ENCODE peak calls at places on chromosomes 5 and 9, in five cellular contexts. One of them, this sample, is unnamed.

GRCh38 chr5:1172670-1173404 is 28.6 kb upstream of the SLC6A19 start:
- DNase-seq in IMR-90: no peak
- DNase-seq in SK-N-SH: no peak
- DNase-seq in K562: no peak
- DNase-seq in HepG2: no peak
- DNase-seq in this sample: no peak

GRCh38 chr9:73269430-73270101 is 117.9 kb downstream of the ANXA1 start:
- DNase-seq in IMR-90: peak; percentile 2
- DNase-seq in SK-N-SH: peak; percentile 5
- DNase-seq in K562: no peak
- DNase-seq in HepG2: peak; percentile 44
- DNase-seq in this sample: no peak

GRCh38 chr5:36363101-36363500 is 61.4 kb upstream of the RANBP3L start:
- DNase-seq in IMR-90: peak; percentile 43
- DNase-seq in SK-N-SH: no peak
- DNase-seq in K562: no peak
- DNase-seq in HepG2: no peak
- DNase-seq in this sample: no peak

GRCh38 chr5:43117092-43117491 is 3.6 kb upstream of the ZNF131 start:
- DNase-seq in IMR-90: no peak
- DNase-seq in SK-N-SH: no peak
- DNase-seq in K562: no peak
- DNase-seq in HepG2: no peak
- DNase-seq in this sample: no peak

GRCh38 chr5:124371121-124371706 is 375.2 kb downstream of the ZNF608 start:
- DNase-seq in IMR-90: peak; percentile 4
- DNase-seq in SK-N-SH: no peak
- DNase-seq in K562: no peak
- DNase-seq in HepG2: no peak
- DNase-seq in this sample: no peak

GRCh38 chr9:124776613-124776951 is 351 bp upstream of the OLFML2A start:
- DNase-seq in IMR-90: no peak
- DNase-seq in SK-N-SH: no peak
- DNase-seq in K562: no peak
- DNase-seq in HepG2: no peak
- DNase-seq in this sample: no peak

GRCh38 chr5:2038337-2039179 is 155.8 kb upstream of the IRX4 start:
- DNase-seq in IMR-90: peak; percentile 3
- DNase-seq in SK-N-SH: peak; percentile 90
- DNase-seq in K562: peak; percentile 96
- DNase-seq in HepG2: peak; percentile 45
- DNase-seq in this sample: no peak

GRCh38 chr5:131957721-131958483 is 12.4 kb upstream of the MEIKIN start:
- DNase-seq in IMR-90: no peak
- DNase-seq in SK-N-SH: no peak
- DNase-seq in K562: no peak
- DNase-seq in HepG2: no peak
- DNase-seq in this sample: no peak

GRCh38 chr9:97900103-97900737 is 22.1 kb downstream of the TRMO start:
- DNase-seq in IMR-90: peak; percentile 73
- DNase-seq in SK-N-SH: no peak
- DNase-seq in K562: no peak
- DNase-seq in HepG2: no peak
- DNase-seq in this sample: no peak

GRCh38 chr9:110638381-110638954 is 30.1 kb upstream of the MUSK start:
- DNase-seq in IMR-90: peak; percentile 54
- DNase-seq in SK-N-SH: no peak
- DNase-seq in K562: no peak
- DNase-seq in HepG2: no peak
- DNase-seq in this sample: no peak

GRCh38 chr9:95449016-95449415 is 67.8 kb downstream of the PTCH1 start:
- DNase-seq in IMR-90: no peak
- DNase-seq in SK-N-SH: no peak
- DNase-seq in K562: no peak
- DNase-seq in HepG2: no peak
- DNase-seq in this sample: no peak

GRCh38 chr5:32428426-32428825 is 16.1 kb downstream of the ZFR start:
- DNase-seq in IMR-90: no peak
- DNase-seq in SK-N-SH: no peak
- DNase-seq in K562: no peak
- DNase-seq in HepG2: no peak
- DNase-seq in this sample: no peak

GRCh38 chr5:142181096-142181495 is 72.5 kb downstream of the NDFIP1 start:
- DNase-seq in IMR-90: no peak
- DNase-seq in SK-N-SH: no peak
- DNase-seq in K562: no peak
- DNase-seq in HepG2: no peak
- DNase-seq in this sample: no peak

GRCh38 chr5:59161206-59162105 is 578.6 kb downstream of the RAB3C start:
- DNase-seq in IMR-90: no peak
- DNase-seq in SK-N-SH: no peak
- DNase-seq in K562: no peak
- DNase-seq in HepG2: no peak
- DNase-seq in this sample: no peak

GRCh38 chr5:124504081-124504916 is 242.1 kb downstream of the ZNF608 start:
- DNase-seq in IMR-90: peak; percentile 11
- DNase-seq in SK-N-SH: no peak
- DNase-seq in K562: no peak
- DNase-seq in HepG2: no peak
- DNase-seq in this sample: no peak

GRCh38 chr9:16069671-16070586 is 517.1 kb downstream of the CCDC171 start:
- DNase-seq in IMR-90: peak; percentile 67
- DNase-seq in SK-N-SH: no peak
- DNase-seq in K562: no peak
- DNase-seq in HepG2: no peak
- DNase-seq in this sample: no peak

GRCh38 chr9:31542384-31543055 is 841.9 kb upstream of the ACO1 start:
- DNase-seq in IMR-90: peak; percentile 4
- DNase-seq in SK-N-SH: peak; percentile 5
- DNase-seq in K562: no peak
- DNase-seq in HepG2: peak; percentile 12
- DNase-seq in this sample: peak; percentile 26

GRCh38 chr5:74072646-74073045 is 446.6 kb downstream of the ARHGEF28 start:
- DNase-seq in IMR-90: no peak
- DNase-seq in SK-N-SH: no peak
- DNase-seq in K562: no peak
- DNase-seq in HepG2: no peak
- DNase-seq in this sample: no peak

GRCh38 chr5:95900383-95900958 is 61.2 kb downstream of the ELL2 start:
- DNase-seq in IMR-90: peak; percentile 88
- DNase-seq in SK-N-SH: peak; percentile 64
- DNase-seq in K562: no peak
- DNase-seq in HepG2: no peak
- DNase-seq in this sample: no peak

DNA sequence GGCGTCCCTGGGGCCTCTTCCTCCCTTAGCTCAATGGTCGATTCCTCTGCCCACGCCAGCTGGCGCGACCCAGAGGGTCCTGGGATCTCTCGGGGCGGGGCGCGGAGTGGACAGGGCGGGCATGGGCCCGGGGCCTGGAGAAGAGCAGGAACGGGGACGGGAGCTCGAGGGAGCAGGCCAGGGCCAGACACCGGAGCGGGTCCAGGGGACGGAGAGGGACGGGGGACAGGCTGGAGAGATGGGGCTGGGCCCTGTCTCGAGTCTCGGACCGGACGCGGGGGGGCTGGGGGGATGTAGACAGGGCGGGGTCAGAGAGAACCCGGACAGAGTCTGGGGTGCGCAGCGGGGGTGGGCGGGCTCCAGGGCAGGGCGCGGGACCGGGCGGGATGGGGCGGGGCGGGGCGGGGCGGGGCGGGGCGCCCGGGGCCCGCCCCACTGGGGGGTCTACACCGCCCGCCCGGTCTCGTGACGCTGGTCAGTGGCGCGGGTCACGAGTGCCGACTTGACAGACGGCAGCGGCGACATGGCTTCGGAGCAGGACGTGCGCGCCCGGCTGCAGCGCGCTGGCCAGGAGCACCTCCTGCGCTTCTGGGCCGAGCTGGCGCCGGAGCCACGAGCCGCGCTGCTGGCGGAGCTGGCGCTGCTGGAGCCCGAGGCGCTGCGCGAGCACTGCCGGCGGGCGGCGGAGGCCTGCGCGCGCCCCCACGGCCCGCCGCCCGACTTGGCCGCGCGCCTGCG is at the start of gene UAP1L1:
- DNase-seq in IMR-90: peak; percentile 42
- DNase-seq in SK-N-SH: peak; percentile 85
- DNase-seq in K562: peak; percentile 62
- DNase-seq in HepG2: no peak
- DNase-seq in this sample: no peak
- TF ChIP-seq MXI1 in IMR-90: no peak
- TF ChIP-seq MXI1 in SK-N-SH: peak; percentile 69
- TF ChIP-seq MXI1 in K562: no peak
- TF ChIP-seq MXI1 in HepG2: peak; percentile 21
- TF ChIP-seq MXI1 in this sample: peak; percentile 72

GRCh38 chr5:173954671-173955605 is 34.0 kb upstream of the C5orf47 start:
- DNase-seq in IMR-90: peak; percentile 95
- DNase-seq in SK-N-SH: no peak
- DNase-seq in K562: no peak
- DNase-seq in HepG2: no peak
- DNase-seq in this sample: no peak
- TF ChIP-seq MXI1 in IMR-90: peak; percentile 65
- TF ChIP-seq MXI1 in SK-N-SH: no peak
- TF ChIP-seq MXI1 in K562: no peak
- TF ChIP-seq MXI1 in HepG2: no peak
- TF ChIP-seq MXI1 in this sample: no peak

DNA sequence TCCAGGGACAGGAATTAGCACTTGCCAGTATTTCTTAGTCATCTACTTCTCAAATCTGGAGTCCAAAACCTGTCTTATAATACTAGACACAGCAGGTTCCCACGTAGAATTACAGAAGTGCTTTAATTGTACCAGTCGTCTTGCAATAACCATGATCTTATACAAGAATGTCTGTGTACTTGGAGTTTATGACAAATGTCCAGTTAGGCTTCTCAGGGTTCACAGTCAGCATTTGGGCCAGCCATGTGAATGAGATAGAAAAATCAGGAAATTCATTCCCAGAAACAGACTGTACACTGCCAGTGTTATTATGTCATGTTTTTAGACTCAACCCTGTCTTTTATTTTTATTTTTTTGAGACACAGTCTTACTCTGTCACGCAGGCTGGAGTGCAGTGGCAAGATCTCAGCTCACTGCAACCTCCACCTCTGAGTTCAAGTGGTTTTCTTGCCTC is 291.1 kb upstream of the MPDZ start:
- DNase-seq in IMR-90: no peak
- DNase-seq in SK-N-SH: no peak
- DNase-seq in K562: no peak
- DNase-seq in HepG2: no peak
- DNase-seq in this sample: no peak
- TF ChIP-seq MXI1 in IMR-90: no peak
- TF ChIP-seq MXI1 in SK-N-SH: no peak
- TF ChIP-seq MXI1 in K562: no peak
- TF ChIP-seq MXI1 in HepG2: no peak
- TF ChIP-seq MXI1 in this sample: no peak

GRCh38 chr5:137497396-137498290 is 1.5 kb downstream of the SPOCK1 start:
- DNase-seq in IMR-90: no peak
- DNase-seq in SK-N-SH: peak; percentile 21
- DNase-seq in K562: no peak
- DNase-seq in HepG2: no peak
- DNase-seq in this sample: no peak
- TF ChIP-seq MXI1 in IMR-90: no peak
- TF ChIP-seq MXI1 in SK-N-SH: no peak
- TF ChIP-seq MXI1 in K562: no peak
- TF ChIP-seq MXI1 in HepG2: no peak
- TF ChIP-seq MXI1 in this sample: no peak

GRCh38 chr9:93097496-93098205 is 1.6 kb downstream of the CARD19 start:
- DNase-seq in IMR-90: peak; percentile 12
- DNase-seq in SK-N-SH: no peak
- DNase-seq in K562: no peak
- DNase-seq in HepG2: no peak
- DNase-seq in this sample: no peak

GRCh38 chr9:93100265-93100636 is 4.2 kb downstream of the CARD19 start:
- DNase-seq in IMR-90: no peak
- DNase-seq in SK-N-SH: no peak
- DNase-seq in K562: no peak
- DNase-seq in HepG2: no peak
- DNase-seq in this sample: no peak

GRCh38 chr9:93099551-93100264 is 3.7 kb downstream of the CARD19 start:
- DNase-seq in IMR-90: no peak
- DNase-seq in SK-N-SH: no peak
- DNase-seq in K562: no peak
- DNase-seq in HepG2: no peak
- DNase-seq in this sample: no peak

GRCh38 chr9:93096811-93097382 is 880 bp downstream of the CARD19 start:
- DNase-seq in IMR-90: no peak
- DNase-seq in SK-N-SH: no peak
- DNase-seq in K562: no peak
- DNase-seq in HepG2: no peak
- DNase-seq in this sample: no peak

GRCh38 chr9:93098236-93098946 is 2.4 kb downstream of the CARD19 start:
- DNase-seq in IMR-90: peak; percentile 98
- DNase-seq in SK-N-SH: peak; percentile 58
- DNase-seq in K562: no peak
- DNase-seq in HepG2: peak; percentile 68
- DNase-seq in this sample: no peak
- TF ChIP-seq MXI1 in IMR-90: no peak
- TF ChIP-seq MXI1 in SK-N-SH: no peak
- TF ChIP-seq MXI1 in K562: no peak
- TF ChIP-seq MXI1 in HepG2: peak; percentile 51
- TF ChIP-seq MXI1 in this sample: no peak

GRCh38 chr9:128205296-128205944 is 2.2 kb downstream of the DNM1 start:
- DNase-seq in IMR-90: no peak
- DNase-seq in SK-N-SH: no peak
- DNase-seq in K562: peak; percentile 78
- DNase-seq in HepG2: no peak
- DNase-seq in this sample: no peak
- TF ChIP-seq MXI1 in IMR-90: no peak
- TF ChIP-seq MXI1 in SK-N-SH: no peak
- TF ChIP-seq MXI1 in K562: no peak
- TF ChIP-seq MXI1 in HepG2: no peak
- TF ChIP-seq MXI1 in this sample: no peak

DNA sequence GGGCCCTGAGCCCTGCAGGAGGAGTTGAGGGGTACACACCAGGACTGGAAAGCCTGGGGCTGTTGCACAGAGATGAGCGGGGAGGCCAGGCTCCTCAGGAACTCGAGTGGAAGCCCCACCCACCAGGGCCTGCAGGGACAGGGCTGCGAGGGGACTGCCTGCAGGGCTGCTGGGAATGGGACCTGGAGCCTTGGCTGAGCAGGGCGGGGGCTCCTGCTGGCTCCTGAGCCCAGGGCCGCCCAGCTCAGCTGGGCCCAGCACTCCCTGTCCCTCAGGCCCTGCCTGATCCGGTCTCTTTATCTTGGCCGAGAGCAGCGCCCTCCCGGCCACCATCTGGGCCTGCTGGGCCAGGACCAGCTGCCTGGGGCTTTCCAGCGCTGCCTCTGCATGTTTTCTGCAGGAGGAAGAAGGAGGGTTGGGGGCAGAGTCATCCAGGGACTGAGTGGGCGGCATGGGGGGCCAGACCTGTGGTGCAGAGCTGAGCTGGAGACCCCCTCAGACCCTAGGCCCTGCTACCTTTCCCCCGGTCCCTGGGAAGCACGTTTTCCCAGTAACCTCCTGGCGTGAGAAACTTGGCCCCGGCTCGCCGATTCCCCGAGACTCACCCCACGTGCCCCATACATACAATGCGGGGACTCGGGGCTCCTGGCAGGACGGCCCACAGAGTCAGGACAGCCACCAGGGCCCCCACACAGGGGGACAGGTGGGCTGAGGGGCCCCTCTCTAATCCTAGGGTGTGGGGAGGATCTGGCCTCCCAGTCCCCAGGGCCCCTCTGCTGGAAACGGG is 9.4 kb downstream of the LCN12 start:
- DNase-seq in IMR-90: no peak
- DNase-seq in SK-N-SH: peak; percentile 66
- DNase-seq in K562: no peak
- DNase-seq in HepG2: no peak
- DNase-seq in this sample: no peak
- TF ChIP-seq MXI1 in IMR-90: no peak
- TF ChIP-seq MXI1 in SK-N-SH: no peak
- TF ChIP-seq MXI1 in K562: no peak
- TF ChIP-seq MXI1 in HepG2: no peak
- TF ChIP-seq MXI1 in this sample: no peak

GRCh38 chr5:115366223-115366622 is 69.8 kb upstream of the CCDC112 start:
- DNase-seq in IMR-90: peak; percentile 94
- DNase-seq in SK-N-SH: peak; percentile 22
- DNase-seq in K562: no peak
- DNase-seq in HepG2: no peak
- DNase-seq in this sample: no peak
- TF ChIP-seq MXI1 in IMR-90: no peak
- TF ChIP-seq MXI1 in SK-N-SH: no peak
- TF ChIP-seq MXI1 in K562: no peak
- TF ChIP-seq MXI1 in HepG2: no peak
- TF ChIP-seq MXI1 in this sample: no peak